ENCODE peak calls at places on chromosomes 1 and 21, in ten cellular contexts. V is HCT116, Y is left ventricle myocardium inferior, H is tibial artery, M is upper lobe of right lung, Z is lower leg skin, S is fibroblast of lung, D is glutamatergic neuron, J is mammary epithelial cell, I is body of pancreas. O is an unnamed sample.

GRCh38 chr1:113835686-113836290 is 23.5 kb upstream of the RSBN1 start:
- DNase-seq in V (peak), Y (no peak), H (no peak), M (no peak), Z (no peak), S (peak), D (no peak), J (peak), I (no peak), O (no peak)

GRCh38 chr1:88801575-88802208 is 89.7 kb downstream of the GTF2B start:
- DNase-seq in V (no peak), Y (no peak), H (no peak), M (no peak), Z (no peak), S (peak), D (no peak), J (peak), I (no peak), O (no peak)

GRCh38 chr1:227058321-227058751 is 118.2 kb downstream of the COQ8A start:
- DNase-seq in V (no peak), Y (no peak), H (no peak), M (no peak), Z (no peak), S (peak), D (no peak), J (peak), I (no peak), O (no peak)

GRCh38 chr21:31098576-31099005 is 60.3 kb upstream of the KRTAP19-8 start:
- DNase-seq in V (peak), Y (peak), H (peak), M (peak), Z (peak), S (peak), D (peak), J (peak), I (peak), O (peak)

GRCh38 chr21:29114765-29115164 is 15.7 kb upstream of the MAP3K7CL start:
- DNase-seq in V (peak), Y (no peak), H (no peak), M (no peak), Z (no peak), S (peak), D (no peak), J (peak), I (no peak), O (no peak)

GRCh38 chr21:15601390-15601789 is 128.4 kb upstream of the USP25 start:
- DNase-seq in V (no peak), Y (no peak), H (no peak), M (no peak), Z (no peak), S (no peak), D (no peak), J (no peak), I (no peak), O (no peak)

GRCh38 chr21:35039595-35040291 is 9.4 kb downstream of the RUNX1 start:
- DNase-seq in V (no peak), Y (no peak), H (no peak), M (no peak), Z (no peak), S (no peak), D (no peak), J (no peak), I (no peak), O (no peak)

GRCh38 chr1:19647643-19648042 is 3.5 kb downstream of the NBL1 start:
- DNase-seq in V (no peak), Y (no peak), H (no peak), M (no peak), Z (no peak), S (no peak), D (no peak), J (no peak), I (no peak), O (no peak)

GRCh38 chr1:218344814-218345672 is at the start of gene TGFB2:
- DNase-seq in V (no peak), Y (no peak), H (peak), M (no peak), Z (peak), S (peak), D (no peak), J (peak), I (peak), O (no peak)

GRCh38 chr1:75671708-75672107 is 52.8 kb upstream of the ACADM start:
- DNase-seq in V (no peak), Y (no peak), H (no peak), M (no peak), Z (no peak), S (no peak), D (no peak), J (no peak), I (no peak), O (no peak)

GRCh38 chr1:210384625-210385024 is 55.9 kb downstream of the HHAT start:
- DNase-seq in V (no peak), Y (no peak), H (no peak), M (no peak), Z (no peak), S (peak), D (no peak), J (peak), I (no peak), O (no peak)

GRCh38 chr1:241442686-241443085 is 76.9 kb downstream of the FH start:
- DNase-seq in V (no peak), Y (no peak), H (no peak), M (no peak), Z (no peak), S (peak), D (no peak), J (no peak), I (no peak), O (no peak)

GRCh38 chr1:65429806-65430205 is 9.3 kb downstream of the LEPR start:
- DNase-seq in V (no peak), Y (no peak), H (peak), M (no peak), Z (no peak), S (peak), D (no peak), J (peak), I (no peak), O (no peak)

GRCh38 chr1:107664882-107665871 is 299.8 kb downstream of the VAV3 start:
- DNase-seq in V (no peak), Y (no peak), H (no peak), M (no peak), Z (no peak), S (no peak), D (no peak), J (no peak), I (no peak), O (no peak)

GRCh38 chr1:228753933-228754332 is 18.7 kb downstream of the RHOU start:
- DNase-seq in V (no peak), Y (no peak), H (no peak), M (no peak), Z (no peak), S (no peak), D (no peak), J (no peak), I (no peak), O (no peak)

GRCh38 chr1:1778827-1779675 is 781 bp upstream of the NADK start:
- DNase-seq in V (peak), Y (peak), H (peak), M (peak), Z (peak), S (no peak), D (peak), J (peak), I (peak), O (no peak)

GRCh38 chr1:36446261-36446660 is 4.0 kb downstream of the OSCP1 start:
- DNase-seq in V (no peak), Y (no peak), H (no peak), M (no peak), Z (no peak), S (no peak), D (peak), J (no peak), I (no peak), O (no peak)

GRCh38 chr1:48450505-48450904 is 21.5 kb downstream of the SPATA6 start:
- DNase-seq in V (no peak), Y (no peak), H (no peak), M (no peak), Z (no peak), S (no peak), D (no peak), J (no peak), I (no peak), O (no peak)

GRCh38 chr1:183652547-183653467 is at the start of gene APOBEC4:
- DNase-seq in V (no peak), Y (no peak), H (no peak), M (no peak), Z (no peak), S (no peak), D (no peak), J (no peak), I (no peak), O (no peak)

GRCh38 chr1:36553591-36554417 is 71.1 kb upstream of the CSF3R start:
- DNase-seq in V (peak), Y (peak), H (peak), M (peak), Z (no peak), S (peak), D (peak), J (peak), I (peak), O (no peak)

GRCh38 chr21:41877901-41878830 is 978 bp downstream of the PRDM15 start:
- DNase-seq in V (no peak), Y (no peak), H (no peak), M (peak), Z (no peak), S (peak), D (peak), J (peak), I (peak), O (no peak)

GRCh38 chr21:15421521-15421920 is 308.3 kb upstream of the USP25 start:
- DNase-seq in V (no peak), Y (no peak), H (no peak), M (no peak), Z (no peak), S (peak), D (no peak), J (peak), I (no peak), O (no peak)

GRCh38 chr21:25878334-25878733 is 143.6 kb downstream of the GABPA start:
- DNase-seq in V (no peak), Y (no peak), H (no peak), M (no peak), Z (no peak), S (peak), D (no peak), J (peak), I (no peak), O (no peak)
- TF ChIP-seq CTCF in V (no peak), Y (no peak), H (no peak), M (no peak), Z (no peak), S (no peak), D (no peak), J (no peak), I (no peak), O (no peak)

GRCh38 chr1:64315402-64315801 is 112.0 kb downstream of the UBE2U start:
- DNase-seq in V (no peak), Y (no peak), H (no peak), M (no peak), Z (no peak), S (no peak), D (no peak), J (no peak), I (no peak), O (no peak)
- TF ChIP-seq CTCF in V (no peak), Y (no peak), H (no peak), M (no peak), Z (no peak), S (no peak), D (no peak), J (no peak), I (no peak), O (no peak)

DNA sequence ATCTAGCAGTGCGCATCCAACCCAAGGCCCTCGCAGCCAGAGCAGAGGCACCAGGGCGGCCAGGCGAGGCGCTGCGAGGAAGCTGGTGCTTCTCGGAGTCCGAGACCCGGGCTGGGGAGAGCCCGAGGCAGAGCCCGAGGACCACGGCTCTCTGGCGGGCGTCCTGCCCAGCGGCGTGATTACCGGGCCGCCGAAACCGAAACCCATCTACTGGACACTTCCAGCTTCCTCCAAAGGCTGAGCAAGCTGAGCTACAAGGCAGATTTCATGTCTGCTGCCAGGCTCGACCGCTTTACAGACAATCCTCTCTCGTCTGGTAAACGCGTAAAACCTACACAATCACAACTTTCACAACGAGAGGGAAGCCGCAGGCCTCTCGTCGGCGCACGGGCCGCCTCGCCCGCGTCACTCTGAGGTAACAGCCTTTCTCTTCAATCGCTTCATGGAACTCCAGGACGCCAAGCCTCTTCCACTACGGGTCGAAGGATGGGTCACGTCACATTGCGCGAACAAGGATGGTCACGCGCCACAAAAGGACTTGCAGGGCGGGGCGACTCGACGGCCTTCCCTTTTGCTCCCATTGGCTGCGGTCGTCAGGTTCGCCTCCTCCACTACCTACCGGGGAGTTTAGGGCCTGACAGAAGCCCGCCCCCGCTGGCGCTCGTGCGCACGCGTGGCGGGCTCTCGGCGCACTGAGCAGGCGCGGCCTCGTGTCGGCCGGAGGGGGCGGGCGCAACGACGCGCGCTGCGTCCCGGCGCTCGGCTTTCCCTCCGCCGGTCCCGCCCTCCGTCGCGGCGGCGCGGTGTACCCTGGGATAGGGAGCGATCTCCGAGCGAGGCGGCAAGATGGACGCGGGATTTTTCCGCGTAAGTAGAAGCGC is at the start of gene SRRM1:
- DNase-seq in V (peak), Y (peak), H (peak), M (peak), Z (peak), S (peak), D (peak), J (peak), I (peak), O (peak)
- TF ChIP-seq CTCF in V (no peak), Y (no peak), H (no peak), M (no peak), Z (no peak), S (peak), D (no peak), J (no peak), I (no peak), O (peak)

GRCh38 chr1:181081399-181081798 is 7.1 kb upstream of the IER5 start:
- DNase-seq in V (no peak), Y (no peak), H (no peak), M (no peak), Z (no peak), S (no peak), D (no peak), J (no peak), I (no peak), O (no peak)

GRCh38 chr1:181079920-181080319 is 8.6 kb upstream of the IER5 start:
- DNase-seq in V (no peak), Y (no peak), H (no peak), M (no peak), Z (no peak), S (no peak), D (no peak), J (no peak), I (no peak), O (no peak)

GRCh38 chr1:181080543-181080942 is 8.0 kb upstream of the IER5 start:
- DNase-seq in V (no peak), Y (no peak), H (no peak), M (no peak), Z (no peak), S (no peak), D (no peak), J (no peak), I (no peak), O (no peak)

GRCh38 chr1:181077576-181078242 is 10.8 kb upstream of the IER5 start:
- DNase-seq in V (no peak), Y (no peak), H (no peak), M (no peak), Z (no peak), S (peak), D (no peak), J (no peak), I (no peak), O (no peak)

DNA sequence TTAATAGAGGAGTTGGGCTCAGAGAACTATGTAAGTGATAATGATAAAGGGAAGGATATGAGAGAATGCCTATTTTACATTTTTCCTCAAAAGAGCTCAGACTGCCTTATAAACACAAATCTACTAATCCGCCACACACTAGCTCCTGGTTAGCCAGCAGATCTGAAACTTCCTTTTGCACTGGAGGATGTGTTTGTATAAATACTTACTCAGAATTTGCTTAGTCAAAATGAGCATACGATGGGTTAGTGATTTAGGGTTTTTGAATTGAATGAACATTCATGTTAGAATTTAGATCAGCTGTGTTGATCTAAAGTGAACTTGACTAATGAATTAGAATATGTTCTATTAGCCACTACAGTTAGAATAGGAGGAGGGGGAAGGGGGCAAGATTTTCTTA is 9.1 kb upstream of the IER5 start:
- DNase-seq in V (no peak), Y (no peak), H (no peak), M (no peak), Z (no peak), S (no peak), D (no peak), J (no peak), I (no peak), O (no peak)
- TF ChIP-seq CTCF in V (no peak), Y (no peak), H (no peak), M (no peak), Z (no peak), S (no peak), D (no peak), J (no peak), I (no peak), O (no peak)